ENCODE peak calls at places on chromosomes 4 and X, in ten cellular contexts. One of them, this sample, is unnamed.
A peak's percentile ranks its signal among the peaks of the same experiment; 100 is the strongest.

GRCh38 chrX:456925-457768 is 70.4 kb upstream of the PPP2R3B start:
- DNase-seq in stimulated activated CD4-positive, alpha-beta T cell treated with anti-CD3 and anti-CD28 coated beads, Interleukin-12 subunit alpha, Interleukin-12 subunit beta, amount 100 ng/mL, for 24 hours: no peak
- DNase-seq in putamen: no peak
- DNase-seq in kidney glomerular epithelial cell: no peak
- DNase-seq in activated naive CD8-positive, alpha-beta T cell treated with anti-CD3 and anti-CD28 coated beads, Interleukin-2, amount 50 U/mL, for 24 hours: no peak
- DNase-seq in activated T-cell treated with anti-CD3 and anti-CD28 coated beads for 1 hour: no peak
- DNase-seq in HEK293T: no peak
- DNase-seq in cardiac muscle cell: no peak
- DNase-seq in fibroblast of lung: peak; percentile 6
- DNase-seq in germinal center: no peak
- DNase-seq in this sample: no peak

GRCh38 chrX:155065035-155065734 is 5.8 kb downstream of the CMC4 start:
- DNase-seq in putamen: no peak
- DNase-seq in kidney glomerular epithelial cell: peak; percentile 41
- DNase-seq in activated naive CD8-positive, alpha-beta T cell treated with anti-CD3 and anti-CD28 coated beads, Interleukin-2, amount 50 U/mL, for 24 hours: no peak
- DNase-seq in HEK293T: no peak
- DNase-seq in fibroblast of lung: peak; percentile 36
- DNase-seq in cardiac muscle cell: peak; percentile 72
- DNase-seq in activated T-cell treated with anti-CD3 and anti-CD28 coated beads for 1 hour: no peak
- DNase-seq in germinal center: no peak
- DNase-seq in stimulated activated CD4-positive, alpha-beta T cell treated with anti-CD3 and anti-CD28 coated beads, Interleukin-12 subunit alpha, Interleukin-12 subunit beta, amount 100 ng/mL, for 24 hours: no peak
- DNase-seq in this sample: no peak

GRCh38 chr4:156598138-156598681 is 373.4 kb downstream of the PDGFC start:
- DNase-seq in germinal center: no peak
- DNase-seq in cardiac muscle cell: peak; percentile 64
- DNase-seq in kidney glomerular epithelial cell: no peak
- DNase-seq in activated T-cell treated with anti-CD3 and anti-CD28 coated beads for 1 hour: no peak
- DNase-seq in putamen: no peak
- DNase-seq in activated naive CD8-positive, alpha-beta T cell treated with anti-CD3 and anti-CD28 coated beads, Interleukin-2, amount 50 U/mL, for 24 hours: no peak
- DNase-seq in HEK293T: no peak
- DNase-seq in fibroblast of lung: peak; percentile 68
- DNase-seq in stimulated activated CD4-positive, alpha-beta T cell treated with anti-CD3 and anti-CD28 coated beads, Interleukin-12 subunit alpha, Interleukin-12 subunit beta, amount 100 ng/mL, for 24 hours: no peak
- DNase-seq in this sample: no peak

GRCh38 chr4:52968696-52969095 is 106.6 kb downstream of the RASL11B start:
- DNase-seq in stimulated activated CD4-positive, alpha-beta T cell treated with anti-CD3 and anti-CD28 coated beads, Interleukin-12 subunit alpha, Interleukin-12 subunit beta, amount 100 ng/mL, for 24 hours: no peak
- DNase-seq in putamen: no peak
- DNase-seq in activated naive CD8-positive, alpha-beta T cell treated with anti-CD3 and anti-CD28 coated beads, Interleukin-2, amount 50 U/mL, for 24 hours: no peak
- DNase-seq in activated T-cell treated with anti-CD3 and anti-CD28 coated beads for 1 hour: no peak
- DNase-seq in germinal center: no peak
- DNase-seq in HEK293T: no peak
- DNase-seq in kidney glomerular epithelial cell: no peak
- DNase-seq in fibroblast of lung: no peak
- DNase-seq in cardiac muscle cell: no peak
- DNase-seq in this sample: no peak

GRCh38 chr4:82519776-82520175 is 42.0 kb downstream of the TMEM150C start:
- DNase-seq in kidney glomerular epithelial cell: peak; percentile 10
- DNase-seq in cardiac muscle cell: peak; percentile 49
- DNase-seq in HEK293T: no peak
- DNase-seq in stimulated activated CD4-positive, alpha-beta T cell treated with anti-CD3 and anti-CD28 coated beads, Interleukin-12 subunit alpha, Interleukin-12 subunit beta, amount 100 ng/mL, for 24 hours: no peak
- DNase-seq in activated T-cell treated with anti-CD3 and anti-CD28 coated beads for 1 hour: no peak
- DNase-seq in fibroblast of lung: peak; percentile 10
- DNase-seq in germinal center: no peak
- DNase-seq in putamen: no peak
- DNase-seq in activated naive CD8-positive, alpha-beta T cell treated with anti-CD3 and anti-CD28 coated beads, Interleukin-2, amount 50 U/mL, for 24 hours: no peak
- DNase-seq in this sample: no peak

GRCh38 chr4:166197166-166197565 is 324.1 kb downstream of the TLL1 start:
- DNase-seq in HEK293T: no peak
- DNase-seq in activated naive CD8-positive, alpha-beta T cell treated with anti-CD3 and anti-CD28 coated beads, Interleukin-2, amount 50 U/mL, for 24 hours: no peak
- DNase-seq in fibroblast of lung: no peak
- DNase-seq in cardiac muscle cell: no peak
- DNase-seq in stimulated activated CD4-positive, alpha-beta T cell treated with anti-CD3 and anti-CD28 coated beads, Interleukin-12 subunit alpha, Interleukin-12 subunit beta, amount 100 ng/mL, for 24 hours: no peak
- DNase-seq in activated T-cell treated with anti-CD3 and anti-CD28 coated beads for 1 hour: no peak
- DNase-seq in kidney glomerular epithelial cell: no peak
- DNase-seq in germinal center: no peak
- DNase-seq in putamen: no peak
- DNase-seq in this sample: no peak

GRCh38 chrX:18377802-18378201 is 23.3 kb upstream of the SCML2 start:
- DNase-seq in putamen: no peak
- DNase-seq in germinal center: no peak
- DNase-seq in HEK293T: peak; percentile 62
- DNase-seq in activated T-cell treated with anti-CD3 and anti-CD28 coated beads for 1 hour: no peak
- DNase-seq in fibroblast of lung: peak; percentile 36
- DNase-seq in stimulated activated CD4-positive, alpha-beta T cell treated with anti-CD3 and anti-CD28 coated beads, Interleukin-12 subunit alpha, Interleukin-12 subunit beta, amount 100 ng/mL, for 24 hours: no peak
- DNase-seq in activated naive CD8-positive, alpha-beta T cell treated with anti-CD3 and anti-CD28 coated beads, Interleukin-2, amount 50 U/mL, for 24 hours: peak; percentile 19
- DNase-seq in kidney glomerular epithelial cell: peak; percentile 4
- DNase-seq in cardiac muscle cell: peak; percentile 35
- DNase-seq in this sample: no peak

GRCh38 chr4:128444544-128445302 is 157.1 kb upstream of the PGRMC2 start:
- DNase-seq in fibroblast of lung: peak; percentile 48
- DNase-seq in cardiac muscle cell: no peak
- DNase-seq in HEK293T: no peak
- DNase-seq in putamen: no peak
- DNase-seq in stimulated activated CD4-positive, alpha-beta T cell treated with anti-CD3 and anti-CD28 coated beads, Interleukin-12 subunit alpha, Interleukin-12 subunit beta, amount 100 ng/mL, for 24 hours: no peak
- DNase-seq in germinal center: no peak
- DNase-seq in activated naive CD8-positive, alpha-beta T cell treated with anti-CD3 and anti-CD28 coated beads, Interleukin-2, amount 50 U/mL, for 24 hours: no peak
- DNase-seq in activated T-cell treated with anti-CD3 and anti-CD28 coated beads for 1 hour: no peak
- DNase-seq in kidney glomerular epithelial cell: no peak
- DNase-seq in this sample: no peak

GRCh38 chrX:135421537-135421931 is 210 bp upstream of the SMIM10L2A start:
- DNase-seq in cardiac muscle cell: peak; percentile 80
- DNase-seq in putamen: peak; percentile 87
- DNase-seq in germinal center: peak; percentile 80
- DNase-seq in activated naive CD8-positive, alpha-beta T cell treated with anti-CD3 and anti-CD28 coated beads, Interleukin-2, amount 50 U/mL, for 24 hours: peak; percentile 87
- DNase-seq in fibroblast of lung: peak; percentile 56
- DNase-seq in HEK293T: peak; percentile 95
- DNase-seq in kidney glomerular epithelial cell: peak; percentile 38
- DNase-seq in activated T-cell treated with anti-CD3 and anti-CD28 coated beads for 1 hour: peak; percentile 80
- DNase-seq in stimulated activated CD4-positive, alpha-beta T cell treated with anti-CD3 and anti-CD28 coated beads, Interleukin-12 subunit alpha, Interleukin-12 subunit beta, amount 100 ng/mL, for 24 hours: peak; percentile 86
- DNase-seq in this sample: peak; percentile 82

GRCh38 chr4:828641-829271 is 2.8 kb upstream of the CPLX1 start:
- DNase-seq in stimulated activated CD4-positive, alpha-beta T cell treated with anti-CD3 and anti-CD28 coated beads, Interleukin-12 subunit alpha, Interleukin-12 subunit beta, amount 100 ng/mL, for 24 hours: no peak
- DNase-seq in kidney glomerular epithelial cell: no peak
- DNase-seq in activated naive CD8-positive, alpha-beta T cell treated with anti-CD3 and anti-CD28 coated beads, Interleukin-2, amount 50 U/mL, for 24 hours: no peak
- DNase-seq in putamen: no peak
- DNase-seq in fibroblast of lung: no peak
- DNase-seq in HEK293T: peak; percentile 30
- DNase-seq in activated T-cell treated with anti-CD3 and anti-CD28 coated beads for 1 hour: no peak
- DNase-seq in germinal center: no peak
- DNase-seq in cardiac muscle cell: peak; percentile 30
- DNase-seq in this sample: no peak

GRCh38 chr4:21976166-21976565 is 27.6 kb upstream of the KCNIP4 start:
- DNase-seq in putamen: no peak
- DNase-seq in HEK293T: no peak
- DNase-seq in fibroblast of lung: no peak
- DNase-seq in activated T-cell treated with anti-CD3 and anti-CD28 coated beads for 1 hour: no peak
- DNase-seq in germinal center: no peak
- DNase-seq in kidney glomerular epithelial cell: no peak
- DNase-seq in stimulated activated CD4-positive, alpha-beta T cell treated with anti-CD3 and anti-CD28 coated beads, Interleukin-12 subunit alpha, Interleukin-12 subunit beta, amount 100 ng/mL, for 24 hours: no peak
- DNase-seq in cardiac muscle cell: no peak
- DNase-seq in activated naive CD8-positive, alpha-beta T cell treated with anti-CD3 and anti-CD28 coated beads, Interleukin-2, amount 50 U/mL, for 24 hours: no peak
- DNase-seq in this sample: no peak

GRCh38 chrX:24982306-24982965 is 33.3 kb downstream of the ARX start:
- DNase-seq in germinal center: no peak
- DNase-seq in activated naive CD8-positive, alpha-beta T cell treated with anti-CD3 and anti-CD28 coated beads, Interleukin-2, amount 50 U/mL, for 24 hours: no peak
- DNase-seq in activated T-cell treated with anti-CD3 and anti-CD28 coated beads for 1 hour: no peak
- DNase-seq in HEK293T: no peak
- DNase-seq in cardiac muscle cell: no peak
- DNase-seq in fibroblast of lung: no peak
- DNase-seq in stimulated activated CD4-positive, alpha-beta T cell treated with anti-CD3 and anti-CD28 coated beads, Interleukin-12 subunit alpha, Interleukin-12 subunit beta, amount 100 ng/mL, for 24 hours: no peak
- DNase-seq in putamen: no peak
- DNase-seq in kidney glomerular epithelial cell: no peak
- DNase-seq in this sample: no peak

GRCh38 chrX:9807355-9808182 is 21.3 kb downstream of the SHROOM2 start:
- DNase-seq in activated T-cell treated with anti-CD3 and anti-CD28 coated beads for 1 hour: no peak
- DNase-seq in fibroblast of lung: no peak
- DNase-seq in germinal center: no peak
- DNase-seq in putamen: no peak
- DNase-seq in stimulated activated CD4-positive, alpha-beta T cell treated with anti-CD3 and anti-CD28 coated beads, Interleukin-12 subunit alpha, Interleukin-12 subunit beta, amount 100 ng/mL, for 24 hours: no peak
- DNase-seq in kidney glomerular epithelial cell: no peak
- DNase-seq in cardiac muscle cell: no peak
- DNase-seq in activated naive CD8-positive, alpha-beta T cell treated with anti-CD3 and anti-CD28 coated beads, Interleukin-2, amount 50 U/mL, for 24 hours: no peak
- DNase-seq in HEK293T: no peak
- DNase-seq in this sample: no peak

GRCh38 chrX:109889289-109890006 is 113.5 kb upstream of the TMEM164 start:
- DNase-seq in stimulated activated CD4-positive, alpha-beta T cell treated with anti-CD3 and anti-CD28 coated beads, Interleukin-12 subunit alpha, Interleukin-12 subunit beta, amount 100 ng/mL, for 24 hours: no peak
- DNase-seq in activated naive CD8-positive, alpha-beta T cell treated with anti-CD3 and anti-CD28 coated beads, Interleukin-2, amount 50 U/mL, for 24 hours: no peak
- DNase-seq in germinal center: peak; percentile 25
- DNase-seq in putamen: peak; percentile 5
- DNase-seq in activated T-cell treated with anti-CD3 and anti-CD28 coated beads for 1 hour: no peak
- DNase-seq in fibroblast of lung: peak; percentile 47
- DNase-seq in HEK293T: no peak
- DNase-seq in kidney glomerular epithelial cell: no peak
- DNase-seq in cardiac muscle cell: peak; percentile 54
- DNase-seq in this sample: peak; percentile 56

GRCh38 chr4:165457793-165458192 is 79.0 kb downstream of the CPE start:
- DNase-seq in fibroblast of lung: no peak
- DNase-seq in germinal center: no peak
- DNase-seq in putamen: no peak
- DNase-seq in kidney glomerular epithelial cell: no peak
- DNase-seq in HEK293T: no peak
- DNase-seq in activated T-cell treated with anti-CD3 and anti-CD28 coated beads for 1 hour: no peak
- DNase-seq in cardiac muscle cell: no peak
- DNase-seq in stimulated activated CD4-positive, alpha-beta T cell treated with anti-CD3 and anti-CD28 coated beads, Interleukin-12 subunit alpha, Interleukin-12 subunit beta, amount 100 ng/mL, for 24 hours: no peak
- DNase-seq in activated naive CD8-positive, alpha-beta T cell treated with anti-CD3 and anti-CD28 coated beads, Interleukin-2, amount 50 U/mL, for 24 hours: no peak
- DNase-seq in this sample: no peak

GRCh38 chr4:15755781-15756180 is 22.3 kb upstream of the CD38 start:
- DNase-seq in stimulated activated CD4-positive, alpha-beta T cell treated with anti-CD3 and anti-CD28 coated beads, Interleukin-12 subunit alpha, Interleukin-12 subunit beta, amount 100 ng/mL, for 24 hours: no peak
- DNase-seq in activated T-cell treated with anti-CD3 and anti-CD28 coated beads for 1 hour: no peak
- DNase-seq in activated naive CD8-positive, alpha-beta T cell treated with anti-CD3 and anti-CD28 coated beads, Interleukin-2, amount 50 U/mL, for 24 hours: no peak
- DNase-seq in fibroblast of lung: no peak
- DNase-seq in kidney glomerular epithelial cell: peak; percentile 41
- DNase-seq in putamen: no peak
- DNase-seq in cardiac muscle cell: no peak
- DNase-seq in HEK293T: no peak
- DNase-seq in germinal center: no peak
- DNase-seq in this sample: no peak

GRCh38 chr4:123232439-123232838 is 164.2 kb upstream of the SPRY1 start:
- DNase-seq in germinal center: no peak
- DNase-seq in activated naive CD8-positive, alpha-beta T cell treated with anti-CD3 and anti-CD28 coated beads, Interleukin-2, amount 50 U/mL, for 24 hours: no peak
- DNase-seq in putamen: no peak
- DNase-seq in fibroblast of lung: peak; percentile 54
- DNase-seq in cardiac muscle cell: peak; percentile 54
- DNase-seq in kidney glomerular epithelial cell: no peak
- DNase-seq in stimulated activated CD4-positive, alpha-beta T cell treated with anti-CD3 and anti-CD28 coated beads, Interleukin-12 subunit alpha, Interleukin-12 subunit beta, amount 100 ng/mL, for 24 hours: no peak
- DNase-seq in activated T-cell treated with anti-CD3 and anti-CD28 coated beads for 1 hour: no peak
- DNase-seq in HEK293T: no peak
- DNase-seq in this sample: no peak

GRCh38 chr4:84804126-84804525 is 162.4 kb downstream of the WDFY3 start:
- DNase-seq in stimulated activated CD4-positive, alpha-beta T cell treated with anti-CD3 and anti-CD28 coated beads, Interleukin-12 subunit alpha, Interleukin-12 subunit beta, amount 100 ng/mL, for 24 hours: no peak
- DNase-seq in activated naive CD8-positive, alpha-beta T cell treated with anti-CD3 and anti-CD28 coated beads, Interleukin-2, amount 50 U/mL, for 24 hours: no peak
- DNase-seq in cardiac muscle cell: peak; percentile 66
- DNase-seq in fibroblast of lung: peak; percentile 86
- DNase-seq in activated T-cell treated with anti-CD3 and anti-CD28 coated beads for 1 hour: no peak
- DNase-seq in putamen: peak; percentile 50
- DNase-seq in HEK293T: no peak
- DNase-seq in kidney glomerular epithelial cell: no peak
- DNase-seq in germinal center: no peak
- DNase-seq in this sample: no peak